ENCODE peak calls at places on chromosomes 13 and 19, in four cellular contexts. N is stimulated activated CD8-positive, alpha-beta memory T cell treated with anti-CD3 and anti-CD28 coated beads, Interleukin-15, amount 100 ng/mL, for 1 hour; Z is AG04449; V is GM12891. S is an unnamed sample.

GRCh38 chr19:41095703-41096102 is 7.5 kb downstream of the CYP2A13 start:
- DNase-seq in N (no peak), Z (no peak), V (no peak), S (no peak)

GRCh38 chr13:72539925-72540324 is 187.5 kb downstream of the MZT1 start:
- DNase-seq in V (no peak), Z (no peak), N (no peak), S (no peak)

GRCh38 chr13:99990045-99990977 is 8.7 kb downstream of the ZIC2 start:
- DNase-seq in N (no peak), Z (no peak), V (no peak), S (no peak)

GRCh38 chr13:112959701-112960542 is 9.1 kb upstream of the MCF2L start:
- DNase-seq in N (no peak), V (no peak), Z (no peak), S (no peak)

GRCh38 chr19:48591021-48591420 is 15.5 kb upstream of the SPACA4 start:
- DNase-seq in N (no peak), Z (no peak), V (no peak), S (no peak)

GRCh38 chr13:49690133-49690989 is 925 bp downstream of the EBPL start:
- DNase-seq in Z (no peak), N (no peak), V (peak), S (no peak)

GRCh38 chr19:38079926-38080380 is 144.1 kb downstream of the DPF1 start:
- DNase-seq in V (peak), Z (peak), N (no peak), S (peak)

GRCh38 chr13:95710313-95710712 is 33.4 kb downstream of the DNAJC3 start:
- DNase-seq in V (no peak), Z (no peak), N (no peak), S (no peak)

GRCh38 chr13:48801255-48801654 is 147.5 kb downstream of the CYSLTR2 start:
- DNase-seq in N (no peak), V (no peak), Z (peak), S (no peak)

GRCh38 chr13:29435125-29435911 is 160.2 kb downstream of the SLC7A1 start:
- DNase-seq in V (no peak), Z (peak), N (no peak), S (no peak)

GRCh38 chr13:20566424-20566916 is 487 bp upstream of the IFT88 start:
- DNase-seq in N (no peak), Z (no peak), V (no peak), S (no peak)

GRCh38 chr19:6103217-6103644 is 7.1 kb downstream of the RFX2 start:
- DNase-seq in Z (peak), V (no peak), N (no peak), S (no peak)